ENCODE peak calls at places on chromosome 13, in ten cellular contexts. X is LNCaP clone FGC, B is fibroblast of villous mesenchyme, E is EH, F is NCI-H1092, M is activated T-cell treated with anti-CD3 and anti-CD28 coated beads for 1 hour, L is B cell, Z is MCF 10A, H is left kidney, S is germinal center. Y is an unnamed sample.

GRCh38 chr13:44903596-44903995 is 85.7 kb downstream of the NUFIP1 start:
- DNase-seq in M (no peak), E (peak; percentile 95), F (no peak), L (no peak), H (peak; percentile 39), Z (no peak), B (peak; percentile 98), X (no peak), S (no peak), Y (peak; percentile 82)

GRCh38 chr13:39784347-39784746 is 128.9 kb downstream of the COG6 start:
- DNase-seq in X (no peak), B (peak; percentile 69), F (no peak), Z (no peak), S (no peak), M (no peak), E (peak; percentile 44), L (no peak), H (no peak), Y (no peak)

GRCh38 chr13:51305558-51305957 is 33.9 kb upstream of the SERPINE3 start:
- DNase-seq in X (no peak), M (no peak), S (no peak), B (no peak), E (no peak), F (no peak), H (no peak), L (no peak), Z (peak; percentile 6), Y (no peak)

GRCh38 chr13:75258159-75258782 is 223.7 kb downstream of the TBC1D4 start:
- DNase-seq in B (peak; percentile 52), Z (peak; percentile 70), H (peak; percentile 69), M (no peak), X (peak; percentile 4), L (no peak), E (peak; percentile 54), F (peak; percentile 14), S (no peak), Y (no peak)

GRCh38 chr13:50203256-50204083 is 188.2 kb downstream of the KCNRG start:
- DNase-seq in E (no peak), H (peak; percentile 11), Z (no peak), B (no peak), L (no peak), X (no peak), M (no peak), F (no peak), S (no peak), Y (no peak)

GRCh38 chr13:36919833-36920611 is at the start of gene SMAD9:
- DNase-seq in X (no peak), L (peak; percentile 47), B (peak; percentile 54), S (peak; percentile 33), M (no peak), E (peak; percentile 71), H (peak; percentile 90), Z (peak; percentile 73), F (peak; percentile 68), Y (peak; percentile 85)

GRCh38 chr13:50485979-50486935 is 357.2 kb downstream of the DLEU7 start:
- DNase-seq in X (no peak), M (no peak), S (no peak), L (no peak), E (no peak), Z (no peak), H (peak; percentile 7), B (no peak), F (no peak), Y (no peak)

GRCh38 chr13:110756268-110756667 is 42.8 kb downstream of the ING1 start:
- DNase-seq in S (no peak), X (no peak), B (peak; percentile 95), L (no peak), E (peak; percentile 64), M (no peak), Z (no peak), H (peak; percentile 10), F (no peak), Y (no peak)

GRCh38 chr13:64529874-64530485 is 2700.2 kb downstream of the PCDH9 start:
- DNase-seq in F (no peak), H (peak; percentile 2), Z (peak; percentile 22), S (no peak), B (no peak), E (peak; percentile 24), X (no peak), M (no peak), L (no peak), Y (peak; percentile 39)

GRCh38 chr13:23796546-23796945 is 92.7 kb downstream of the MIPEP start:
- DNase-seq in F (no peak), Z (no peak), S (no peak), M (no peak), L (no peak), E (peak; percentile 23), B (peak; percentile 73), H (peak; percentile 79), X (peak; percentile 46), Y (peak; percentile 73)

GRCh38 chr13:32426981-32427851 is 714 bp downstream of the N4BP2L1 start:
- DNase-seq in M (peak; percentile 29), X (no peak), B (no peak), E (peak; percentile 19), F (peak; percentile 28), L (peak; percentile 67), H (peak; percentile 79), Z (no peak), S (peak; percentile 60), Y (peak; percentile 71)

GRCh38 chr13:98549728-98550317 is 27.1 kb downstream of the STK24 start:
- DNase-seq in X (no peak), E (peak; percentile 44), F (no peak), H (no peak), S (no peak), Z (no peak), L (no peak), B (peak; percentile 65), M (no peak), Y (no peak)

GRCh38 chr13:74205313-74205690 is 71.1 kb upstream of the KLF12 start:
- DNase-seq in H (no peak), L (no peak), Z (no peak), M (no peak), B (no peak), E (no peak), S (no peak), X (no peak), F (no peak), Y (no peak)

GRCh38 chr13:29922896-29923295 is 72.5 kb upstream of the UBL3 start:
- DNase-seq in X (no peak), E (peak; percentile 58), M (no peak), H (no peak), S (no peak), F (no peak), Z (peak; percentile 43), L (no peak), B (peak; percentile 22), Y (no peak)

GRCh38 chr13:110499621-110500281 is 61.8 kb downstream of the RAB20 start:
- DNase-seq in Z (no peak), S (no peak), F (peak; percentile 74), M (no peak), X (no peak), B (peak; percentile 73), H (no peak), E (peak; percentile 93), L (no peak), Y (peak; percentile 23)

GRCh38 chr13:42847891-42848663 is 66.7 kb downstream of the FAM216B start:
- DNase-seq in L (no peak), M (no peak), X (no peak), B (no peak), H (no peak), S (no peak), F (no peak), E (peak; percentile 45), Z (peak; percentile 30), Y (no peak)

GRCh38 chr13:110713642-110713952 is at the start of gene ING1:
- DNase-seq in M (no peak), B (no peak), E (no peak), F (no peak), L (no peak), S (no peak), H (no peak), Z (no peak), X (no peak), Y (no peak)

GRCh38 chr13:20106751-20107150 is 54.1 kb downstream of the GJA3 start:
- DNase-seq in E (no peak), X (no peak), S (no peak), F (no peak), B (no peak), M (no peak), Z (no peak), L (no peak), H (no peak), Y (no peak)

GRCh38 chr13:47299316-47299715 is 402.5 kb upstream of the HTR2A start:
- DNase-seq in L (no peak), B (peak; percentile 53), S (no peak), M (no peak), F (no peak), X (no peak), H (no peak), E (peak; percentile 61), Z (no peak), Y (no peak)

GRCh38 chr13:33610471-33611015 is 207.4 kb upstream of the RFC3 start:
- DNase-seq in E (no peak), S (no peak), H (peak; percentile 68), Z (no peak), M (peak; percentile 31), L (no peak), X (no peak), F (peak; percentile 85), B (peak; percentile 17), Y (peak; percentile 98)

GRCh38 chr13:103187621-103188020 is 121.4 kb upstream of the SLC10A2 start:
- DNase-seq in E (no peak), F (no peak), Z (no peak), L (no peak), B (no peak), S (no peak), X (no peak), M (no peak), H (no peak), Y (peak; percentile 4)

GRCh38 chr13:34764246-34764645 is 177.8 kb upstream of the NBEA start:
- DNase-seq in F (no peak), X (peak; percentile 81), M (no peak), B (no peak), H (no peak), S (no peak), L (no peak), Z (no peak), E (no peak), Y (no peak)

GRCh38 chr13:79604752-79605151 is 123.8 kb downstream of the NDFIP2 start:
- DNase-seq in B (no peak), E (no peak), F (no peak), L (no peak), H (no peak), X (no peak), M (no peak), S (no peak), Z (peak; percentile 75), Y (peak; percentile 71)

GRCh38 chr13:62357887-62358645 is 942.4 kb upstream of the PCDH20 start:
- DNase-seq in L (no peak), S (no peak), M (no peak), H (peak; percentile 71), X (peak; percentile 53), F (no peak), B (peak; percentile 0), Z (peak; percentile 74), E (no peak), Y (peak; percentile 26)

GRCh38 chr13:110867380-110867779 is 47.5 kb downstream of the ANKRD10 start:
- DNase-seq in H (no peak), S (no peak), M (no peak), F (no peak), L (no peak), B (no peak), X (no peak), E (no peak), Z (no peak), Y (no peak)

GRCh38 chr13:26502826-26503225 is 54.7 kb upstream of the WASF3 start:
- DNase-seq in S (no peak), Z (no peak), B (peak; percentile 8), X (no peak), F (no peak), L (no peak), M (no peak), E (peak; percentile 58), H (no peak), Y (no peak)

GRCh38 chr13:81874681-81875661 is 1534.0 kb upstream of the SPRY2 start:
- DNase-seq in M (no peak), E (no peak), H (no peak), X (no peak), S (no peak), B (no peak), L (no peak), F (no peak), Z (peak; percentile 16), Y (no peak)

GRCh38 chr13:91346848-91347211 is 657 bp upstream of the MIR17HG start:
- DNase-seq in L (peak; percentile 31), H (no peak), F (no peak), B (peak; percentile 8), X (no peak), E (no peak), S (peak; percentile 47), M (peak; percentile 5), Z (no peak), Y (peak; percentile 34)